ENCODE peak calls at places on chromosomes 6 and 20, in six cellular contexts. L, Y, W, Z, F and H are unnamed samples. For H3K4me1, the result is how much of the 10 kb centered on the place peaks cover.

GRCh38 chr6:41644297-41644879 is 6.1 kb downstream of the MDFI start:
- DNase-seq in W (no peak), Z (no peak), Y (no peak), F (no peak), L (peak), H (no peak)

GRCh38 chr6:35311390-35312075 is 13.9 kb downstream of the DEF6 start:
- DNase-seq in L (no peak), Y (no peak), W (no peak), F (no peak), Z (no peak), H (no peak)

GRCh38 chr6:11278207-11278559 is 45.7 kb upstream of the NEDD9 start:
- DNase-seq in F (no peak), L (no peak), Y (no peak), W (no peak), Z (no peak), H (no peak)

GRCh38 chr20:56974499-56975250 is 291.8 kb downstream of the BMP7 start:
- DNase-seq in F (no peak), L (no peak), Y (peak), Z (no peak), W (peak), H (no peak)

GRCh38 chr6:134111062-134111677 is 58.7 kb upstream of the SLC2A12 start:
- DNase-seq in L (no peak), Y (no peak), W (peak), Z (no peak), F (peak), H (no peak)

GRCh38 chr20:50416269-50416863 is 93.8 kb upstream of the PTPN1 start:
- DNase-seq in L (no peak), Z (no peak), Y (no peak), F (peak), W (no peak), H (no peak)

GRCh38 chr6:28218312-28219248 is 6.5 kb upstream of the ZSCAN9 start:
- DNase-seq in L (peak), W (peak), Z (peak), F (peak), Y (no peak), H (peak)

GRCh38 chr6:163866192-163866591 is 451.7 kb downstream of the QKI start:
- DNase-seq in L (no peak), W (peak), Y (no peak), F (no peak), Z (no peak), H (no peak)

GRCh38 chr20:40191573-40191972 is 497.5 kb downstream of the MAFB start:
- DNase-seq in L (no peak), Z (no peak), W (no peak), Y (peak), F (no peak), H (no peak)

GRCh38 chr6:133376743-133377142 is 135.6 kb downstream of the EYA4 start:
- DNase-seq in F (no peak), L (no peak), Z (no peak), W (no peak), Y (no peak), H (no peak)

GRCh38 chr6:67606905-67607828 is 1027.9 kb upstream of the ADGRB3 start:
- DNase-seq in Y (no peak), W (no peak), Z (no peak), L (no peak), F (no peak), H (no peak)

GRCh38 chr20:21820045-21820444 is 114.6 kb downstream of the PAX1 start:
- DNase-seq in Y (no peak), Z (no peak), F (no peak), L (no peak), W (no peak), H (no peak)

GRCh38 chr20:21820688-21821087 is 115.2 kb downstream of the PAX1 start:
- DNase-seq in Z (no peak), L (no peak), Y (no peak), W (no peak), F (no peak), H (no peak)
- H3K4me1 ChIP-seq in Z (under half), L (under half), Y (under half), W (under half), F (under half), H (under half)

GRCh38 chr6:39791850-39792500 is at the start of gene DAAM2:
- DNase-seq in Y (peak), L (peak), Z (peak), F (peak), W (no peak), H (peak)

GRCh38 chr6:39792501-39793450 is 600 bp downstream of the DAAM2 start:
- DNase-seq in F (peak), W (no peak), L (peak), Z (no peak), Y (no peak), H (peak)

GRCh38 chr6:39793528-39793927 is 1.4 kb downstream of the DAAM2 start:
- DNase-seq in L (no peak), Y (no peak), W (no peak), F (no peak), Z (no peak), H (no peak)

GRCh38 chr6:39791311-39791710 is 865 bp upstream of the DAAM2 start:
- DNase-seq in F (no peak), L (no peak), Z (no peak), W (peak), Y (no peak), H (no peak)

DNA sequence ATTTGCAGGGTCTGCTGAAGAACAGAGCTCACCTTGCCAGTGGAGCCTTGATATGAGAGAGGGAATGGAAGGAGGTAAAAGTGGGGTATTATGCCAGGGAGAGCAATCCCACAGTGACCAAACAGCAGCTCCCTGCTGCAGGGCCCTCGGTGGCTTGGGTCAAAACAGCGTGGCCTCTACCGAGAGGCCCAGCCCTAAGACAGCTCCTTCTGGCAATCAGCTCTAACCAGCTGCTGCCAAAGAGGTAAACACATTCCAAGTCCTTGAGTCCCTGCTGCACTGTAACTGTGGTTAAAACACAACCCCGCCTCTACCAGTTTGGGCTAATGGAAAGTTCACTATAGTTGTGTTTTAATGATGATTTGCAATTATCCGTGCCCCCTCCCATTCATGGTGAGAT is 1.4 kb upstream of the DAAM2 start:
- DNase-seq in Y (no peak), F (no peak), W (no peak), Z (no peak), L (no peak), H (no peak)
- TF ChIP-seq POLR2A in Y (no peak), F (no peak), W (no peak), Z (no peak), L (no peak), H (no peak)

DNA sequence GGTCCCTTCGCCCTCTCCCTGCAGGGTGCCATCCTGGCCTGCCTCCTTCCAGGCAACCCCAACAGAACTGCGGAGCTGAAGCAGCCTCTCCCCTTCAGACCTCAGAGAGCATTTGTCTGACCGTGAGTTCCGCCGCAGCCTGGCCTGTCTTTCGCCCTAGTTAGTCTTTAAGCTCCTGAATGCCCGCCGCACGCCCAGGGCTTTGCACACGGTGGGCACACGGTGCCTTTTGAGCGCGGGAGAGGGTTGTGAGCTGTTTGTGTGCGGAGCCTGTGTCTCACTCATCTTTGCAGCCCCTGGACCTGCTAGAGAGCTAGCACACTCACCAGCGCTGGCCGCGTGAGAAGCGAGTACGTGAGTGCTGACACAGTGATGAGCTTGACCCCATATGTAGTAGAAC is 249.0 kb downstream of the FARS2 start:
- DNase-seq in L (no peak), Z (no peak), Y (no peak), F (no peak), W (no peak), H (no peak)
- H3K4me1 ChIP-seq in L (under half), Z (under half), Y (under half), F (under half), W (under half), H (under half)

DNA sequence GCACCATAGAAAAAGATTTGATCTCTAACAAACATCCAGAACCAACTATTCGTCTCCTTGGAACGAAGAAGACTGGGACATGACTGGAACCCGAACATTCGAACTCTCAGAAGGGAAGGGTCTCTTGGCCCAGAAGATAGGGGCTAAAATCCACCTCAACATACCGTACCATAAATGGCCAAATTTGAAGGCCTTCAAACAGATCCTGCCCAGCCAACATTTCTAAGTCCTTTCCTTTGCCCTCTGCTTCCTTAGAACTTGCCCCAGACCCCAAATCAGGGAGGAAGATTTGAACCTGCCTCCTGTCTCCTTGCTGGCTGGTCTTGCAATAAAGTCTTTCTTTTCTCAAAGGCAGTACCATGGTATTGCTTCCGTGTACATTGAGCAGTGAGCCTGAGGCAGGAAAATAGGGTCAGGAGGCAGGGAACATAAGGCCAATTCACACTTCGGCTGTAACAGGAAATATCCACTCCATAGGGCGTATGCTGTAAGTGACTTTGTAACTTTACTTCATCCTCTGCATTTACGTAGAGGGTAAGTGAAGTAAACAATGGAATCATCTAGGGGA is 1.8 kb upstream of the PXDC1 start:
- DNase-seq in W (no peak), Z (no peak), L (no peak), F (peak), Y (no peak), H (no peak)
- TF ChIP-seq POLR2A in W (no peak), Z (no peak), L (no peak), F (no peak), Y (no peak), H (no peak)

GRCh38 chr6:111857674-111858337 is 15.4 kb downstream of the FYN start:
- DNase-seq in F (no peak), Z (no peak), Y (no peak), L (no peak), W (no peak), H (no peak)
- H3K4me1 ChIP-seq in F (under half), Z (under half), Y (under half), L (under half), W (under half), H (under half)

DNA sequence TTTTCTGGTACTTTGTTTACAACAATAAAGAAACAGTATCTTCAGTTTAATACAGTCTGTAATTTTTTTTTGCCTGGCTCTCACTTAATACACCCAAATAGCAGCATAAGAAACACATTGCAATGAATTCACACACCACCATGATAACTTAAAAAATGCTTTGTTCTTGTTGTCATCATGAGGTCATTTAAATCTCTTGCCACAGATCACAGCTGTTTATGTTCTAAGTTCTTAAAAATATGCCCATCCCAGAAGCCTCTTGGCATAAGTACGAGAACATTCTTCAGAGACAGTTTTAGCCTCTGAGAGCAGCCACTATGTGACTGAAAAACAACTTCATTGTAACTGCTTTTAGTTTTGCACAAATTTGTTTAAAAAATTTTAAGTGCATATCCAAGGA is 47.9 kb downstream of the ESF1 start:
- DNase-seq in W (no peak), Y (no peak), L (no peak), F (no peak), Z (no peak), H (no peak)
- TF ChIP-seq POLR2A in W (no peak), Y (no peak), L (no peak), F (no peak), Z (no peak), H (no peak)

GRCh38 chr20:32333181-32333987 is 24.7 kb upstream of the ASXL1 start:
- DNase-seq in Y (no peak), L (no peak), F (no peak), Z (no peak), W (peak), H (no peak)
- H3K4me1 ChIP-seq in Y (under half), L (under half), F (under half), Z (under half), W (under half), H (under half)

DNA sequence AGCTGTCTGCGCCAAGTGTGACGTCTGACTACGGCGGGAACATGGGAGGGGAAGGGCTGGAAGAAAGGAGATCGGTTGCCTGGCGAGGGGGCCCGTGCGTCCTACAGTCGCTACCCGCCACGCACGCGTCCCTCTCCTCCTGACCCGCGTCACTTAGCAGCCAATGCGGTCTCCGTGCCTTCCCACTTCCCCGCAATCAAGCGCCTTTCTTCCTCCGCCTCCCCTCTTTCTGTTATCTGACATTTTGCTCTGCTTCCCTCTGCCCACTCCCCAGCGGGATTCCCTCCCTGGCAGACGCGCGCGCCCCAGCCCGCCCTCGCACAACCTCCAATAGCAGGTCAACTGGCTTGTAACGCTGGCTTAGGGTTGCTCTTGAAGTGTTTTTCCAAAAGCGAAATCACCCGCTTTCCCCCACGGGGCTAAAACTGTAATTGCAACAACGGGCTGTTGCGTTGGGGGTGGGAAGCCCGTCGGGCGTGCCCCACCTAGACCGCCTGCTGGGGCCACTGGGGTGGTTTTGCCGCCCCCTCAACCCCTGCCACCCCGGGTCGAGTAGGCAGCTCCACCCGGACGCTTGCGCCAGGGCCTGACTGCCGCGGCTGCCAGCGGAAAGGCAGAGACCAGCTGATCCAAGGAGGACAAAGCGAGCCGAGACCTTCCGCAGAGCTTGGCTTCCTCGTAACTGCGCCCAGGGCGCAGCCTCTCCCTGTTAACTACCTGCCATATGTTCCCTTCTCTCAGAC is 6.2 kb upstream of the SOX4 start:
- DNase-seq in Y (peak), W (no peak), L (peak), F (peak), Z (no peak), H (peak)
- TF ChIP-seq POLR2A in Y (peak), W (no peak), L (no peak), F (peak), Z (no peak), H (no peak)

GRCh38 chr6:108578166-108578565 is 17.4 kb downstream of the FOXO3 start:
- DNase-seq in F (no peak), Y (no peak), L (no peak), Z (no peak), W (no peak), H (no peak)
- H3K4me1 ChIP-seq in F (half or more), Y (under half), L (half or more), Z (under half), W (under half), H (half or more)

GRCh38 chr6:4776493-4776966 is 326 bp downstream of the CDYL start:
- DNase-seq in Y (no peak), W (peak), L (peak), F (no peak), Z (no peak), H (peak)
- TF ChIP-seq POLR2A in Y (no peak), W (no peak), L (no peak), F (peak), Z (no peak), H (no peak)